ENCODE peak calls at places on chromosome 16, in nine cellular contexts. D is PC-9, C is adrenal gland, Q is DND-41, G is ascending aorta, A is tibial nerve, B is stomach, R is testis, E is aorta. U is an unnamed sample.

GRCh38 chr16:5176505-5176904 is 78.9 kb upstream of the EEF2KMT start:
- DNase-seq in D (no peak), C (no peak), Q (peak; percentile 33), G (no peak), A (no peak), B (no peak), R (no peak), E (no peak), U (peak; percentile 14)

GRCh38 chr16:84841787-84842300 is 22.1 kb downstream of the CRISPLD2 start:
- DNase-seq in D (peak; percentile 87), C (no peak), Q (no peak), G (no peak), A (no peak), B (peak; percentile 85), R (no peak), E (no peak), U (no peak)

GRCh38 chr16:11079657-11080187 is 135.4 kb downstream of the CLEC16A start:
- DNase-seq in D (peak; percentile 59), C (no peak), Q (no peak), G (no peak), A (no peak), B (no peak), R (no peak), E (no peak), U (no peak)

GRCh38 chr16:22206847-22207714 is 1.0 kb downstream of the EEF2K start:
- DNase-seq in D (no peak), C (peak; percentile 90), Q (peak; percentile 60), G (peak; percentile 94), A (peak; percentile 75), B (peak; percentile 88), R (peak; percentile 68), E (peak; percentile 91), U (peak; percentile 65)

GRCh38 chr16:24984903-24985675 is 30.1 kb downstream of the ARHGAP17 start:
- DNase-seq in D (no peak), C (no peak), Q (no peak), G (peak; percentile 40), A (no peak), B (no peak), R (no peak), E (no peak), U (no peak)

GRCh38 chr16:59021751-59022150 is 287.6 kb upstream of the GOT2 start:
- DNase-seq in D (no peak), C (no peak), Q (no peak), G (no peak), A (no peak), B (no peak), R (no peak), E (no peak), U (no peak)

GRCh38 chr16:69150146-69150865 is 17.9 kb downstream of the UTP4 start:
- DNase-seq in D (peak; percentile 53), C (peak; percentile 44), Q (peak; percentile 59), G (peak; percentile 76), A (peak; percentile 94), B (peak; percentile 53), R (peak; percentile 80), E (no peak), U (peak; percentile 79)

GRCh38 chr16:73599870-73600269 is 551.9 kb upstream of the ZFHX3 start:
- DNase-seq in D (no peak), C (no peak), Q (no peak), G (no peak), A (no peak), B (no peak), R (no peak), E (no peak), U (no peak)

GRCh38 chr16:21167360-21167759 is 8.9 kb downstream of the LDAF1 start:
- DNase-seq in D (peak; percentile 64), C (no peak), Q (no peak), G (no peak), A (no peak), B (no peak), R (no peak), E (no peak), U (peak; percentile 47)

DNA sequence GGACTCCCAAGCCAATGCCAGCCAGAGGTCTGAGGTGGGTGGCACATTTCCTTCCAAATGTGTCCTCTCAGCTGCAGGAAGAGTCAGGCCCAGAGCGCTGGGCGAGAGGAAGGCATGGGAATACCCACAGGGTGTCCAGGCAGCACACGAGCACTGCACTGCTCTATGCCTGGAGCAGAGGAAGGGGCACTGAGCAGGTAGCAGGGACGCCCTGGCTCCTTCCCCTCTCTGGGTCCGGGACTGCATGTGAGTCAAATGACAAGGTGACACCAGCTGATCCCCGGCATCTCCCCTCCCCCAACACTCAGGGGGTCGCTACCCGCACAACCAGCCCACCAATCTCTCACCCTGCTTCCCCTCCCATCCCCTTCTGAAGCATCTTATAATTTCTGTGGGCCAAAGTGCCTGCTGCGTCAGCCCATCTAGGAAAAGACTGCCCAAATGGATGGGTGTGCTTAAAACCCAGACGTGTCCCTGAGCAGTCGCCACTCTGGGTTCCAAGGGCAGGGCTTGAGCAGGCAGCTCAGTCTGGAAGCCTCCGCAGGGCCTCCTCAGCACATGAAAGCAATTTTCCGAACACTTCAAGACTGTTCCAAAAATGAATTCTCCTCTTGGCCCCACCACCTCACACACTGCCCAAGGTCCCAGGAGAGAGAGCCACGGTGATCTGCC is 12.0 kb upstream of the BCAR1 start:
- DNase-seq in D (no peak), C (no peak), Q (no peak), G (no peak), A (no peak), B (no peak), R (no peak), E (peak; percentile 62), U (no peak)
- H3K4me1 ChIP-seq in D (peaks cover 42% of the 10 kb centered on the region), C (peaks cover 68% of the 10 kb centered on the region), Q (no peaks in the 10 kb centered on the region), G (peaks cover 59% of the 10 kb centered on the region), A (peaks cover 50% of the 10 kb centered on the region), B (peaks cover 77% of the 10 kb centered on the region), R (peaks cover 45% of the 10 kb centered on the region), E (no peaks in the 10 kb centered on the region), U (peaks cover 20% of the 10 kb centered on the region)

GRCh38 chr16:57419506-57419905 is 14.9 kb downstream of the CCL17 start:
- DNase-seq in D (no peak), C (no peak), Q (no peak), G (no peak), A (no peak), B (peak; percentile 4), R (no peak), E (no peak), U (no peak)
- H3K27ac ChIP-seq in D (peak overlapping the region; percentile 16), C (no peak overlapping the region), Q (no peak overlapping the region), G (peak overlapping the region; percentile 82), A (peak overlapping the region; percentile 21), B (no peak overlapping the region), R (peak overlapping the region; percentile 25), E (no peak overlapping the region), U (no peak overlapping the region)

DNA sequence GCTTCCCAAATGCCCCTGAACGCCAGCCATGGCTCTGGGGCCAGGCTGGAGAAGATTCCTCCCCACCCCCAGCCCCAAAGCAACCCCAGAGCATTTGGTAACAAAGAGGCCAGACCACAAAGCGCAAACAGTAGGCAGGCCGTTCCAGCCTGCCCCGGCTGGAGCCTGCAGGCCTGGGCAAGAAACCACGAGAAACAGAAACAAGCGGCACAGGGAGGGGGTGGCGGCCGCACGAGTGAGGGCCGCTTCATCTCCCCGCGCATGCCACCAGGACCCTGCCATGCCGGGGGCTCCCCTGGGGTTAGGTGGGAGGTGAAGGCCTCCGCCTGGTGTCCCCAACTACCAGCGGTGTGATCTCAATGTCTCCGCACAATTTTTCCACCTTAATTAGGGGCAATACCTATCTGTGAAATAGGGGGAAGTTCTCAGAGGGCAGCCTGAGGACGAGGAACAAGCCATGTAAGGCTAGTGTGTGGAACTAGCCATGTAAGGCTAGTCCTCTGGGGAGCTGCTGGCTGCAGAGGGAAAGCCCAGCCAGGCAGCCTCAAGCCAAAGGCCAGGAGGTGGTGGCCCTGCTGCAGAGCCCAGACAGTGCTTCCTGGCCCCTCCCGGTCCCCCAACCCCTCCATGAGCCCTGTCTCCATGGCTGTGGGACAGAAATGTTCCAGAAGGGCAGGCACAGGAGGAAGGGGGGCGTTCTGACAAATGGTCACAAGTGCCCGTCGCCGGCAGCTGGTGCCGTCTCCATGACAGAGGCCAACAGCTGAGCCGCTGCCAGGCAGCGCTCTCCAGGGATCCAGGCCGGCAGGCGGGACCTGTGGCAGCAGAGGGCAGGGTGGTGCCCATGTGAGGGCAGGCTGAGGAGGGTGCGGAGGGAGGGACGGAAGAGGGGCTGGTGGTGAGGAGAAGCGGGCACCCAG is 14.5 kb upstream of the MTSS2 start:
- DNase-seq in D (no peak), C (no peak), Q (no peak), G (peak; percentile 91), A (no peak), B (no peak), R (no peak), E (peak; percentile 84), U (peak; percentile 87)
- H3K4me1 ChIP-seq in D (peaks cover 34% of the 10 kb centered on the region), C (peaks cover 47% of the 10 kb centered on the region), Q (no peaks in the 10 kb centered on the region), G (peaks cover 75% of the 10 kb centered on the region), A (peaks cover 69% of the 10 kb centered on the region), B (peaks cover 93% of the 10 kb centered on the region), R (peaks cover 14% of the 10 kb centered on the region), E (no peaks in the 10 kb centered on the region), U (peaks cover 82% of the 10 kb centered on the region)

GRCh38 chr16:71623597-71623996 is 2.4 kb upstream of the MARVELD3 start:
- DNase-seq in D (no peak), C (no peak), Q (no peak), G (no peak), A (no peak), B (no peak), R (no peak), E (no peak), U (no peak)

GRCh38 chr16:71622088-71622487 is 3.9 kb upstream of the MARVELD3 start:
- DNase-seq in D (no peak), C (no peak), Q (peak; percentile 49), G (no peak), A (no peak), B (no peak), R (no peak), E (no peak), U (no peak)

DNA sequence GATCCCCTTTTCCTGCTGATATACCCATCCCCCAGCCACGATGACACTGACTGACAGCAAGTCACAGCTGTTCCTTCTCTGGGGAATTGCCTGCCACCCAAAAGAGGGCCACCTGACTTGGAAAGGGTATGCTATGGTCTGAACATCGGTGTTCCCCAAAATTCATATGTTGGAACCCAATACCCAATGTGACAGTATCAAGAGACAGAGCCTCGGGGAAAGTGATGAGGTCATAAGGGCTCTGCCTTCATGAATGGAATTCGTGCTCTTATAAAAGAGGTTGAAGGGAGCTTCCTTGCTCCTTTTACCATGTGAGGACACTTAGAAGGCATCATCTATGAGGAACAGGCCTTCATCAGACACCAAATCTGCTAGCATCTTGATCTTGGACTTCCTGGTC is 7.6 kb upstream of the MARVELD3 start:
- DNase-seq in D (no peak), C (no peak), Q (no peak), G (no peak), A (no peak), B (no peak), R (no peak), E (no peak), U (no peak)
- H3K27ac ChIP-seq in D (no peak overlapping the region), C (no peak overlapping the region), Q (no peak overlapping the region), G (no peak overlapping the region), A (no peak overlapping the region), B (no peak overlapping the region), R (no peak overlapping the region), E (no peak overlapping the region), U (no peak overlapping the region)

GRCh38 chr16:89478576-89479221 is 11.7 kb downstream of the ANKRD11 start:
- DNase-seq in D (peak; percentile 75), C (no peak), Q (no peak), G (no peak), A (no peak), B (no peak), R (no peak), E (no peak), U (peak; percentile 46)
- H3K4me1 ChIP-seq in D (peaks cover 81% of the 10 kb centered on the region), C (peaks cover 58% of the 10 kb centered on the region), Q (peaks cover 50% of the 10 kb centered on the region), G (peaks cover 45% of the 10 kb centered on the region), A (peaks cover 61% of the 10 kb centered on the region), B (peaks cover 100% of the 10 kb centered on the region), R (peaks cover 34% of the 10 kb centered on the region), E (peaks cover 3% of the 10 kb centered on the region), U (peaks cover 32% of the 10 kb centered on the region)

U was measured in SJCRH30.